ENCODE peak calls at places on chromosome 10, in six cellular contexts. X is AG04450, P is GM23248, I is GM12892, N is Right ventricle myocardium inferior, D is LHCN-M2. E is an unnamed sample.

GRCh38 chr10:128525936-128526335 is 399.7 kb upstream of the MKI67 start:
- DNase-seq in N (no peak), X (no peak), I (no peak), P (no peak), D (no peak), E (no peak)

GRCh38 chr10:1244493-1244892 is 188.3 kb downstream of the WDR37 start:
- DNase-seq in N (no peak), P (no peak), I (no peak), X (no peak), D (no peak), E (no peak)

GRCh38 chr10:133390597-133391248 is 3.2 kb upstream of the MTG1 start:
- DNase-seq in P (no peak), D (no peak), I (no peak), X (no peak), N (no peak), E (peak; percentile 1)

GRCh38 chr10:50286517-50286916 is 35.2 kb upstream of the ASAH2 start:
- DNase-seq in X (no peak), P (peak; percentile 85), N (no peak), D (no peak), I (no peak), E (peak; percentile 72)

GRCh38 chr10:30392564-30392990 is 41.4 kb upstream of the MAP3K8 start:
- DNase-seq in P (peak; percentile 74), D (peak; percentile 35), I (peak; percentile 76), X (peak; percentile 15), N (peak; percentile 91), E (peak; percentile 90)

GRCh38 chr10:45152726-45153125 is 152.0 kb downstream of the ZNF22 start:
- DNase-seq in X (no peak), I (no peak), P (no peak), N (no peak), D (no peak), E (no peak)

GRCh38 chr10:70528726-70529362 is 50.3 kb downstream of the PALD1 start:
- DNase-seq in P (peak; percentile 78), I (no peak), D (peak; percentile 56), N (no peak), X (no peak), E (peak; percentile 79)

GRCh38 chr10:1947464-1948043 is 210.2 kb upstream of the ADARB2 start:
- DNase-seq in D (no peak), X (no peak), I (no peak), N (no peak), P (no peak), E (no peak)

GRCh38 chr10:6163364-6164270 is 39.1 kb upstream of the PFKFB3 start:
- DNase-seq in N (peak; percentile 95), D (peak; percentile 84), P (peak; percentile 97), I (peak; percentile 95), X (no peak), E (peak; percentile 97)

GRCh38 chr10:89390875-89391576 is 1.4 kb upstream of the IFIT1 start:
- DNase-seq in P (no peak), I (no peak), D (peak; percentile 18), X (no peak), N (no peak), E (no peak)

GRCh38 chr10:110547139-110547761 is 20.2 kb upstream of the SMC3 start:
- DNase-seq in P (peak; percentile 85), N (no peak), I (no peak), D (peak; percentile 70), X (no peak), E (peak; percentile 75)

GRCh38 chr10:129837909-129838582 is 126.0 kb downstream of the EBF3 start:
- DNase-seq in X (no peak), P (no peak), I (no peak), D (no peak), N (no peak), E (no peak)

GRCh38 chr10:2851544-2851943 is 215.8 kb upstream of the PFKP start:
- DNase-seq in D (no peak), P (no peak), X (no peak), N (no peak), I (no peak), E (no peak)

GRCh38 chr10:76657337-76658012 is 980.1 kb downstream of the KCNMA1 start:
- DNase-seq in D (no peak), N (no peak), I (no peak), P (no peak), X (no peak), E (no peak)

GRCh38 chr10:18043607-18044006 is 91.9 kb downstream of the SLC39A12 start:
- DNase-seq in N (no peak), X (no peak), D (no peak), P (no peak), I (no peak), E (no peak)

GRCh38 chr10:132059760-132060508 is 5.8 kb upstream of the JAKMIP3 start:
- DNase-seq in P (no peak), D (no peak), N (no peak), I (no peak), X (no peak), E (no peak)

GRCh38 chr10:33556103-33556502 is 221.6 kb upstream of the NRP1 start:
- DNase-seq in I (no peak), N (no peak), P (no peak), X (no peak), D (no peak), E (no peak)

GRCh38 chr10:930415-931325 is 835 bp downstream of the LARP4B start:
- DNase-seq in D (peak; percentile 32), P (peak; percentile 76), N (peak; percentile 77), X (no peak), I (no peak), E (peak; percentile 72)

GRCh38 chr10:16440396-16441105 is 3.7 kb downstream of the PTER start:
- DNase-seq in N (no peak), D (no peak), P (peak; percentile 22), X (no peak), I (no peak), E (no peak)

GRCh38 chr10:94104316-94105060 is 110.8 kb downstream of the PLCE1 start:
- DNase-seq in X (no peak), N (no peak), I (no peak), D (peak; percentile 41), P (no peak), E (no peak)

GRCh38 chr10:127550861-127551260 is 1.8 kb downstream of the NPS start:
- DNase-seq in P (no peak), D (no peak), X (no peak), N (no peak), I (no peak), E (no peak)

GRCh38 chr10:73879296-73880173 is 5.2 kb upstream of the CAMK2G start:
- DNase-seq in N (peak; percentile 96), X (no peak), D (peak; percentile 78), I (peak; percentile 63), P (peak; percentile 91), E (peak; percentile 84)

GRCh38 chr10:644076-644942 is 45.2 kb downstream of the DIP2C start:
- DNase-seq in N (peak; percentile 63), P (no peak), I (no peak), X (no peak), D (no peak), E (no peak)

GRCh38 chr10:70475661-70476060 is 2.9 kb upstream of the PALD1 start:
- DNase-seq in N (no peak), X (no peak), D (no peak), P (no peak), I (no peak), E (no peak)

GRCh38 chr10:23530079-23530478 is 91.2 kb downstream of the OTUD1 start:
- DNase-seq in D (no peak), N (no peak), I (no peak), P (peak; percentile 53), X (no peak), E (peak; percentile 18)

GRCh38 chr10:1577945-1578344 is 159.4 kb downstream of the ADARB2 start:
- DNase-seq in D (no peak), X (no peak), I (no peak), N (no peak), P (no peak), E (no peak)

GRCh38 chr10:126315471-126316177 is 72.7 kb downstream of the ADAM12 start:
- DNase-seq in D (peak; percentile 86), I (no peak), X (peak; percentile 56), N (no peak), P (peak; percentile 80), E (peak; percentile 82)

E was measured in AG20443.